ENCODE peak calls at places on chromosomes 4 and X, in nine cellular contexts. One of them, this sample, is unnamed.

GRCh38 chrX:41759817-41760216 is 35.8 kb downstream of the GPR82 start:
- DNase-seq in OCI-LY7: peak
- DNase-seq in stomach: no peak
- DNase-seq in right lobe of liver: no peak
- DNase-seq in lower leg skin: no peak
- DNase-seq in AG10803: peak
- DNase-seq in AG09309: no peak
- DNase-seq in cardiac muscle cell: peak
- DNase-seq in hepatocyte: no peak
- DNase-seq in this sample: no peak

GRCh38 chr4:153223418-153223792 is 19.2 kb downstream of the TRIM2 start:
- DNase-seq in right lobe of liver: no peak
- DNase-seq in AG09309: no peak
- DNase-seq in lower leg skin: no peak
- DNase-seq in OCI-LY7: no peak
- DNase-seq in hepatocyte: no peak
- DNase-seq in AG10803: no peak
- DNase-seq in stomach: no peak
- DNase-seq in cardiac muscle cell: peak
- DNase-seq in this sample: no peak

GRCh38 chr4:107564326-107564725 is 155.7 kb downstream of the PAPSS1 start:
- DNase-seq in AG09309: no peak
- DNase-seq in hepatocyte: no peak
- DNase-seq in AG10803: peak
- DNase-seq in lower leg skin: no peak
- DNase-seq in stomach: peak
- DNase-seq in cardiac muscle cell: peak
- DNase-seq in right lobe of liver: no peak
- DNase-seq in OCI-LY7: no peak
- DNase-seq in this sample: no peak

GRCh38 chr4:83207497-83208105 is 77.0 kb downstream of the COQ2 start:
- DNase-seq in AG09309: peak
- DNase-seq in stomach: no peak
- DNase-seq in OCI-LY7: no peak
- DNase-seq in AG10803: peak
- DNase-seq in lower leg skin: no peak
- DNase-seq in right lobe of liver: no peak
- DNase-seq in cardiac muscle cell: peak
- DNase-seq in hepatocyte: peak
- DNase-seq in this sample: no peak

GRCh38 chr4:22391548-22391947 is 124.3 kb downstream of the ADGRA3 start:
- DNase-seq in right lobe of liver: no peak
- DNase-seq in cardiac muscle cell: peak
- DNase-seq in AG09309: peak
- DNase-seq in lower leg skin: no peak
- DNase-seq in hepatocyte: no peak
- DNase-seq in stomach: no peak
- DNase-seq in AG10803: peak
- DNase-seq in OCI-LY7: no peak
- DNase-seq in this sample: no peak

GRCh38 chr4:186634591-186635128 is 79.3 kb upstream of the MTNR1A start:
- DNase-seq in OCI-LY7: no peak
- DNase-seq in stomach: no peak
- DNase-seq in AG10803: no peak
- DNase-seq in AG09309: no peak
- DNase-seq in right lobe of liver: no peak
- DNase-seq in hepatocyte: no peak
- DNase-seq in lower leg skin: no peak
- DNase-seq in cardiac muscle cell: no peak
- DNase-seq in this sample: peak

GRCh38 chr4:6607368-6608050 is 32.5 kb downstream of the MAN2B2 start:
- DNase-seq in AG10803: no peak
- DNase-seq in right lobe of liver: no peak
- DNase-seq in cardiac muscle cell: no peak
- DNase-seq in hepatocyte: no peak
- DNase-seq in OCI-LY7: no peak
- DNase-seq in lower leg skin: no peak
- DNase-seq in stomach: no peak
- DNase-seq in AG09309: no peak
- DNase-seq in this sample: no peak

GRCh38 chr4:3729188-3729884 is 36.8 kb upstream of the ADRA2C start:
- DNase-seq in cardiac muscle cell: peak
- DNase-seq in AG09309: peak
- DNase-seq in AG10803: peak
- DNase-seq in lower leg skin: no peak
- DNase-seq in right lobe of liver: no peak
- DNase-seq in hepatocyte: no peak
- DNase-seq in OCI-LY7: peak
- DNase-seq in stomach: no peak
- DNase-seq in this sample: no peak

GRCh38 chr4:14233126-14233525 is 605.6 kb upstream of the BOD1L1 start:
- DNase-seq in AG09309: no peak
- DNase-seq in hepatocyte: no peak
- DNase-seq in cardiac muscle cell: peak
- DNase-seq in lower leg skin: no peak
- DNase-seq in OCI-LY7: no peak
- DNase-seq in AG10803: no peak
- DNase-seq in stomach: no peak
- DNase-seq in right lobe of liver: no peak
- DNase-seq in this sample: no peak

GRCh38 chr4:132203618-132204017 is 945.5 kb upstream of the PCDH10 start:
- DNase-seq in OCI-LY7: no peak
- DNase-seq in AG10803: no peak
- DNase-seq in right lobe of liver: no peak
- DNase-seq in lower leg skin: no peak
- DNase-seq in hepatocyte: no peak
- DNase-seq in cardiac muscle cell: no peak
- DNase-seq in stomach: no peak
- DNase-seq in AG09309: no peak
- DNase-seq in this sample: no peak

GRCh38 chr4:86367577-86367976 is 7.7 kb upstream of the MAPK10 start:
- DNase-seq in stomach: no peak
- DNase-seq in AG10803: peak
- DNase-seq in right lobe of liver: no peak
- DNase-seq in AG09309: no peak
- DNase-seq in lower leg skin: no peak
- DNase-seq in cardiac muscle cell: peak
- DNase-seq in OCI-LY7: no peak
- DNase-seq in hepatocyte: no peak
- DNase-seq in this sample: no peak

GRCh38 chr4:108592674-108592986 is 27.7 kb upstream of the RPL34 start:
- DNase-seq in AG10803: no peak
- DNase-seq in cardiac muscle cell: no peak
- DNase-seq in OCI-LY7: no peak
- DNase-seq in lower leg skin: no peak
- DNase-seq in hepatocyte: no peak
- DNase-seq in AG09309: no peak
- DNase-seq in right lobe of liver: no peak
- DNase-seq in stomach: no peak
- DNase-seq in this sample: peak

GRCh38 chrX:40945366-40945713 is 139.9 kb upstream of the USP9X start:
- DNase-seq in hepatocyte: peak
- DNase-seq in AG10803: peak
- DNase-seq in stomach: no peak
- DNase-seq in lower leg skin: peak
- DNase-seq in cardiac muscle cell: peak
- DNase-seq in OCI-LY7: no peak
- DNase-seq in right lobe of liver: no peak
- DNase-seq in AG09309: peak
- DNase-seq in this sample: no peak

GRCh38 chrX:40266490-40267333 is 169.0 kb upstream of the BCOR start:
- DNase-seq in AG09309: no peak
- DNase-seq in lower leg skin: no peak
- DNase-seq in right lobe of liver: peak
- DNase-seq in hepatocyte: peak
- DNase-seq in OCI-LY7: peak
- DNase-seq in AG10803: peak
- DNase-seq in stomach: peak
- DNase-seq in cardiac muscle cell: peak
- DNase-seq in this sample: peak

GRCh38 chr4:142373610-142374009 is 472.5 kb downstream of the INPP4B start:
- DNase-seq in AG10803: no peak
- DNase-seq in hepatocyte: no peak
- DNase-seq in stomach: no peak
- DNase-seq in right lobe of liver: no peak
- DNase-seq in OCI-LY7: no peak
- DNase-seq in AG09309: no peak
- DNase-seq in cardiac muscle cell: no peak
- DNase-seq in lower leg skin: no peak
- DNase-seq in this sample: peak

GRCh38 chr4:139768913-139769312 is 103.3 kb downstream of the MGST2 start:
- DNase-seq in OCI-LY7: no peak
- DNase-seq in lower leg skin: no peak
- DNase-seq in right lobe of liver: no peak
- DNase-seq in AG10803: no peak
- DNase-seq in hepatocyte: peak
- DNase-seq in cardiac muscle cell: no peak
- DNase-seq in stomach: peak
- DNase-seq in AG09309: no peak
- DNase-seq in this sample: no peak

GRCh38 chr4:31081375-31081774 is 361.2 kb downstream of the PCDH7 start:
- DNase-seq in AG09309: peak
- DNase-seq in hepatocyte: no peak
- DNase-seq in right lobe of liver: no peak
- DNase-seq in OCI-LY7: no peak
- DNase-seq in lower leg skin: no peak
- DNase-seq in stomach: no peak
- DNase-seq in AG10803: peak
- DNase-seq in cardiac muscle cell: peak
- DNase-seq in this sample: no peak

GRCh38 chr4:153655928-153656327 is 28.2 kb upstream of the TLR2 start:
- DNase-seq in AG10803: peak
- DNase-seq in OCI-LY7: no peak
- DNase-seq in lower leg skin: peak
- DNase-seq in hepatocyte: no peak
- DNase-seq in cardiac muscle cell: peak
- DNase-seq in right lobe of liver: peak
- DNase-seq in stomach: peak
- DNase-seq in AG09309: no peak
- DNase-seq in this sample: no peak

GRCh38 chr4:109972786-109973528 is 60.3 kb downstream of the EGF start:
- DNase-seq in lower leg skin: no peak
- DNase-seq in AG09309: no peak
- DNase-seq in AG10803: no peak
- DNase-seq in cardiac muscle cell: no peak
- DNase-seq in OCI-LY7: no peak
- DNase-seq in hepatocyte: peak
- DNase-seq in stomach: no peak
- DNase-seq in right lobe of liver: no peak
- DNase-seq in this sample: no peak

GRCh38 chrX:11380187-11380586 is 87.0 kb downstream of the AMELX start:
- DNase-seq in cardiac muscle cell: no peak
- DNase-seq in OCI-LY7: no peak
- DNase-seq in AG09309: no peak
- DNase-seq in right lobe of liver: no peak
- DNase-seq in hepatocyte: no peak
- DNase-seq in stomach: no peak
- DNase-seq in AG10803: peak
- DNase-seq in lower leg skin: peak
- DNase-seq in this sample: no peak

GRCh38 chr4:7943211-7943610 is 3.5 kb upstream of the AFAP1 start:
- DNase-seq in OCI-LY7: no peak
- DNase-seq in stomach: no peak
- DNase-seq in AG09309: no peak
- DNase-seq in lower leg skin: no peak
- DNase-seq in cardiac muscle cell: no peak
- DNase-seq in AG10803: no peak
- DNase-seq in hepatocyte: no peak
- DNase-seq in right lobe of liver: no peak
- DNase-seq in this sample: no peak
- H3K4me3 ChIP-seq in OCI-LY7: no peak
- H3K4me3 ChIP-seq in stomach: no peak
- H3K4me3 ChIP-seq in AG09309: no peak
- H3K4me3 ChIP-seq in lower leg skin: no peak
- H3K4me3 ChIP-seq in cardiac muscle cell: no peak
- H3K4me3 ChIP-seq in AG10803: no peak
- H3K4me3 ChIP-seq in hepatocyte: no peak
- H3K4me3 ChIP-seq in right lobe of liver: no peak
- H3K4me3 ChIP-seq in this sample: no peak

GRCh38 chrX:7068939-7069367 is 78.6 kb upstream of the STS start:
- DNase-seq in OCI-LY7: peak
- DNase-seq in stomach: no peak
- DNase-seq in lower leg skin: no peak
- DNase-seq in AG10803: no peak
- DNase-seq in right lobe of liver: no peak
- DNase-seq in hepatocyte: no peak
- DNase-seq in AG09309: no peak
- DNase-seq in cardiac muscle cell: peak
- DNase-seq in this sample: no peak
- TF ChIP-seq CTCF in OCI-LY7: peak
- TF ChIP-seq CTCF in stomach: peak
- TF ChIP-seq CTCF in lower leg skin: no peak
- TF ChIP-seq CTCF in AG10803: peak
- TF ChIP-seq CTCF in right lobe of liver: no peak
- TF ChIP-seq CTCF in hepatocyte: no peak
- TF ChIP-seq CTCF in AG09309: peak
- TF ChIP-seq CTCF in cardiac muscle cell: peak
- TF ChIP-seq CTCF in this sample: no peak

DNA sequence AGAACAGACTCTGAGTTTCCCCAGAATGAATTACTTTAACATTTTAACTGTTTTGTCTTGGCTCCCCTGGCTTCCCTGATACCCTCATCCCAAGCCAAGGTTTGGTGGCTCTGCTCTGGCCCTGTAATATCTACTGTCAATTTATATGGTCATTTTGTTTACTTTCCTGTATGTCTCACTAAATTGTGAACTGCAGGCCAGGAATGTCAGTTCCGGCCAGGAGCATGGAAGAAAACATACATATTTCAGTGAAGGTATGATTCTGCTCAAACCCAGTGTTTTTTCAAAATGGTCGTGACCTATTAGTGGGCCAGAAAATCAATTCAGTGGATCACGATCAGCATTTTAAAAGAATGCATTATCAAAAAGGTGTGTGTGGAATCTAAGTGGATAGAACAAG is 1.2 kb downstream of the RPGR start:
- DNase-seq in AG09309: no peak
- DNase-seq in cardiac muscle cell: no peak
- DNase-seq in lower leg skin: no peak
- DNase-seq in OCI-LY7: no peak
- DNase-seq in right lobe of liver: no peak
- DNase-seq in stomach: no peak
- DNase-seq in AG10803: no peak
- DNase-seq in hepatocyte: no peak
- DNase-seq in this sample: no peak
- H3K4me3 ChIP-seq in AG09309: no peak
- H3K4me3 ChIP-seq in cardiac muscle cell: no peak
- H3K4me3 ChIP-seq in lower leg skin: no peak
- H3K4me3 ChIP-seq in OCI-LY7: peak
- H3K4me3 ChIP-seq in right lobe of liver: peak
- H3K4me3 ChIP-seq in stomach: peak
- H3K4me3 ChIP-seq in AG10803: peak
- H3K4me3 ChIP-seq in hepatocyte: peak
- H3K4me3 ChIP-seq in this sample: peak

GRCh38 chrX:92230628-92231027 is 451.5 kb downstream of the PCDH11X start:
- DNase-seq in hepatocyte: no peak
- DNase-seq in OCI-LY7: no peak
- DNase-seq in cardiac muscle cell: no peak
- DNase-seq in lower leg skin: no peak
- DNase-seq in AG09309: no peak
- DNase-seq in stomach: no peak
- DNase-seq in AG10803: no peak
- DNase-seq in right lobe of liver: no peak
- DNase-seq in this sample: no peak

GRCh38 chrX:92231391-92231790 is 452.2 kb downstream of the PCDH11X start:
- DNase-seq in AG09309: no peak
- DNase-seq in cardiac muscle cell: no peak
- DNase-seq in right lobe of liver: no peak
- DNase-seq in AG10803: no peak
- DNase-seq in OCI-LY7: no peak
- DNase-seq in hepatocyte: no peak
- DNase-seq in lower leg skin: no peak
- DNase-seq in stomach: no peak
- DNase-seq in this sample: no peak

GRCh38 chrX:92232182-92232581 is 453.0 kb downstream of the PCDH11X start:
- DNase-seq in stomach: no peak
- DNase-seq in AG10803: no peak
- DNase-seq in lower leg skin: no peak
- DNase-seq in AG09309: no peak
- DNase-seq in cardiac muscle cell: peak
- DNase-seq in OCI-LY7: no peak
- DNase-seq in hepatocyte: peak
- DNase-seq in right lobe of liver: no peak
- DNase-seq in this sample: no peak
- TF ChIP-seq CTCF in stomach: peak
- TF ChIP-seq CTCF in AG10803: peak
- TF ChIP-seq CTCF in lower leg skin: no peak
- TF ChIP-seq CTCF in AG09309: peak
- TF ChIP-seq CTCF in cardiac muscle cell: no peak
- TF ChIP-seq CTCF in OCI-LY7: peak
- TF ChIP-seq CTCF in hepatocyte: peak
- TF ChIP-seq CTCF in right lobe of liver: peak
- TF ChIP-seq CTCF in this sample: peak